ENCODE peak calls at places on chromosome 17, in ten cellular contexts. Y, O, S, P, E, N, J, U, B and M are unnamed samples.

GRCh38 chr17:44417553-44417952 is 28.1 kb upstream of the ITGA2B start:
- DNase-seq in S (no peak), P (peak; percentile 40), N (no peak), E (no peak), B (no peak), J (no peak), O (peak; percentile 97), Y (no peak), U (no peak), M (peak; percentile 19)

GRCh38 chr17:31561469-31562412 is 170.3 kb downstream of the RAB11FIP4 start:
- DNase-seq in U (no peak), N (no peak), P (no peak), Y (no peak), B (no peak), O (peak; percentile 49), S (no peak), J (no peak), E (no peak), M (peak; percentile 63)

GRCh38 chr17:76071497-76072148 is 694 bp downstream of the SRP68 start:
- DNase-seq in N (no peak), J (peak; percentile 37), P (no peak), O (no peak), U (no peak), Y (no peak), B (no peak), S (no peak), E (no peak), M (no peak)

GRCh38 chr17:50487213-50488096 is 8.8 kb downstream of the RSAD1 start:
- DNase-seq in S (no peak), J (no peak), U (peak; percentile 45), B (no peak), O (peak; percentile 12), N (no peak), E (no peak), Y (no peak), P (no peak), M (peak; percentile 97)

GRCh38 chr17:2400474-2400866 is 390 bp downstream of the MNT start:
- DNase-seq in Y (peak; percentile 76), E (peak; percentile 57), U (peak; percentile 54), B (peak; percentile 83), J (no peak), O (no peak), N (no peak), S (no peak), P (peak; percentile 64), M (no peak)

GRCh38 chr17:42754782-42755181 is 6.2 kb upstream of the RAMP2 start:
- DNase-seq in N (no peak), Y (no peak), O (peak; percentile 41), E (peak; percentile 46), P (peak; percentile 32), J (no peak), S (no peak), B (peak; percentile 90), U (no peak), M (peak; percentile 61)

GRCh38 chr17:64148699-64149098 is 18.8 kb upstream of the ERN1 start:
- DNase-seq in O (no peak), U (peak; percentile 41), J (peak; percentile 34), E (peak; percentile 40), Y (no peak), B (no peak), S (no peak), P (peak; percentile 42), N (no peak), M (no peak)

GRCh38 chr17:19760781-19761180 is 12.7 kb upstream of the ALDH3A1 start:
- DNase-seq in O (no peak), B (no peak), J (peak; percentile 11), S (no peak), P (no peak), U (no peak), E (no peak), Y (no peak), N (peak; percentile 12), M (no peak)

GRCh38 chr17:78779848-78780247 is 2.2 kb downstream of the CYTH1 start:
- DNase-seq in J (no peak), P (no peak), O (no peak), B (peak; percentile 44), U (no peak), E (no peak), Y (peak; percentile 12), N (no peak), S (no peak), M (no peak)
- TF ChIP-seq POLR2A in J (no peak), P (no peak), O (no peak), B (no peak), U (no peak), E (no peak), Y (no peak), N (no peak), S (no peak), M (no peak)

DNA sequence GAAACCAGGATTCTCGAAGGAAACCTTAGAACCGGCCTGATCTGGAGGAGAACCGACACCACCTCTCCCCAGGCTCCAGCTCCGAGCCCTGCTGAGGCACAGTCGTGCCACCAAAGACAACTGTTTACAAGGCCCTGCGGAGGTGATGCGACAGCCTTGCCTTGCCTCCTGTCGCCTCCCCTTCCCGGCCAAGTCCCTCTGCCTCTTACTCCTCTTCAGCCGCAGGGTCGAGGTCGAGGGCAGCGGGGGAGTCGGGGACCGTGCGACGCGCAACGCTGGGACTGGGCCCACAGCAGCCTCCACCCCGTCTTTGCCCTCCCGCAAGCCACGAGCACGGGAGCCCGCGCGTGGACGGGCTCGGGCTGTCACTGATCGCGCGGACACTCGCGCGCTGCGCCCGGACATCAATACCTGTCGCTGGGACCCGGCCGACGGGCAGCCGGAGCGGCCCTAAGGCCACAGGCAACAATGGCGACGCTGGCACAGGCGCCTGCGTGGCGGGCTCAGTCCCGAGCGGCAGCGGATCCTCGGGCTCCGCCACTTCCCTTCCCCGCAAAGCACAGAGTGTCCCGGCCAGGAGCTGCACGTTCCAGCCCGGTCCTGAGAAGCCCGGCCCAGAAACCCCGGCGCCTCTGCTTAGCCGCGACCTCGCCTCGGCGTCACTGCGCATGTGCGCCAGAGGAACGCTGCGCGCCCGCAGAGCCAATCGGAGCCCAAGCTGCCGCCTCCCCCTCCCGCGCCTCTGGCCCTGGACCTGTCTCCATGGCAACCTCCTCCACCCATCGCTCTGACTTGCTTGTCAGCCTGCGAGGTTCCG is at the start of gene ZNF287:
- DNase-seq in B (peak; percentile 97), S (peak; percentile 97), J (peak; percentile 98), N (peak; percentile 84), E (peak; percentile 95), P (peak; percentile 96), O (peak; percentile 86), U (peak; percentile 96), Y (peak; percentile 93), M (peak; percentile 96)
- TF ChIP-seq POLR2A in B (no peak), S (peak; percentile 47), J (no peak), N (peak; percentile 6), E (peak; percentile 72), P (no peak), O (no peak), U (no peak), Y (peak; percentile 42), M (peak; percentile 69)

GRCh38 chr17:17103160-17103559 is 60.9 kb downstream of the MPRIP start:
- DNase-seq in S (no peak), Y (no peak), E (no peak), U (no peak), O (no peak), P (no peak), B (no peak), N (no peak), J (no peak), M (no peak)

GRCh38 chr17:17102176-17102575 is 59.9 kb downstream of the MPRIP start:
- DNase-seq in Y (no peak), N (no peak), B (no peak), P (no peak), S (no peak), J (no peak), E (no peak), U (no peak), O (no peak), M (no peak)

GRCh38 chr17:17105976-17106375 is 63.7 kb downstream of the MPRIP start:
- DNase-seq in B (no peak), O (no peak), U (no peak), E (no peak), P (no peak), N (no peak), S (no peak), Y (no peak), J (no peak), M (no peak)

GRCh38 chr17:17104494-17104893 is 62.2 kb downstream of the MPRIP start:
- DNase-seq in U (no peak), N (peak; percentile 62), E (no peak), Y (no peak), B (no peak), S (no peak), O (no peak), P (peak; percentile 52), J (peak; percentile 91), M (no peak)

GRCh38 chr17:17104036-17104435 is 61.8 kb downstream of the MPRIP start:
- DNase-seq in E (no peak), P (no peak), B (no peak), S (no peak), O (no peak), J (no peak), Y (no peak), U (no peak), N (no peak), M (no peak)
- TF ChIP-seq POLR2A in E (no peak), P (no peak), B (no peak), S (no peak), O (no peak), J (no peak), Y (no peak), U (no peak), N (no peak), M (no peak)

GRCh38 chr17:35559495-35559894 is 1.1 kb downstream of the SLFN14 start:
- DNase-seq in B (no peak), Y (no peak), S (no peak), P (no peak), U (no peak), N (no peak), E (no peak), J (no peak), O (no peak), M (no peak)

GRCh38 chr17:35553310-35553709 is 7.3 kb downstream of the SLFN14 start:
- DNase-seq in E (no peak), Y (no peak), B (no peak), U (no peak), P (no peak), N (no peak), J (no peak), S (no peak), O (no peak), M (no peak)

GRCh38 chr17:35557353-35557752 is 3.3 kb downstream of the SLFN14 start:
- DNase-seq in O (no peak), P (no peak), Y (no peak), S (no peak), U (no peak), J (no peak), E (no peak), B (no peak), N (no peak), M (no peak)

GRCh38 chr17:35555695-35556094 is 4.9 kb downstream of the SLFN14 start:
- DNase-seq in S (no peak), O (no peak), U (no peak), Y (no peak), N (no peak), E (no peak), J (no peak), P (no peak), B (no peak), M (no peak)

DNA sequence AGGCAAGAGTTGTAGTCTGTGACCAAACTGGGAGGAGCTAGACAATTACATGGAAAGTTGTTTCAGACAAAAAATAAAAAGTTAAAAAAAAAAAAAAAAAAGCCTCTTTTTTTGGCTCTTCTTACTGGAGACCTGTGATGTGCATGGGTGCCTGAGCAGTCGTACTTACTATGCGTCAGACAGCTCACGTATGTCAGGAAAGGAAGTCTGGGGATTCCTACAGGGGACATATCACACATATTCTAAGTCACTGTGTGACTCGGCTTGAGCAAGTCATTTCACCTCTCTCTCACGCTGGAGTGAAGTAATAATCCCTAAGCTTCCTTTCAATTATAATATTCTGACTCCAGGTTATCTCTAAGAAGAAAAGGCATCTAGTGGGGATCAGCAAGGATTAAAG is 6.0 kb downstream of the SLFN14 start:
- DNase-seq in P (no peak), Y (no peak), N (no peak), U (no peak), S (no peak), E (no peak), O (no peak), B (no peak), J (no peak), M (no peak)
- TF ChIP-seq POLR2A in P (no peak), Y (no peak), N (no peak), U (no peak), S (no peak), E (no peak), O (no peak), B (no peak), J (no peak), M (no peak)